ENCODE peak calls at places on chromosomes 5 and 9, in four cellular contexts. P is WERI-Rb-1, M is GM12878, L is fibroblast of lung. S is an unnamed sample. For H3K36me3, the result is how much of the 10 kb centered on the place peaks cover.

GRCh38 chr9:80175286-80175906 is 603.6 kb downstream of the TLE4 start:
- DNase-seq in P (peak), L (peak), M (no peak), S (no peak)

GRCh38 chr9:98333703-98334582 is 78.5 kb upstream of the TBC1D2 start:
- DNase-seq in M (no peak), L (peak), P (no peak), S (no peak)

GRCh38 chr5:116045821-116046220 is 13.5 kb downstream of the ARL14EPL start:
- DNase-seq in M (no peak), L (peak), P (no peak), S (no peak)

GRCh38 chr9:98306384-98307145 is 51.1 kb upstream of the TBC1D2 start:
- DNase-seq in M (no peak), L (no peak), P (peak), S (no peak)

GRCh38 chr5:140151068-140151718 is 23.8 kb upstream of the CYSTM1 start:
- DNase-seq in M (no peak), L (no peak), P (no peak), S (no peak)

GRCh38 chr5:73515232-73515631 is 17.0 kb downstream of the BTF3 start:
- DNase-seq in L (no peak), P (no peak), M (no peak), S (no peak)

GRCh38 chr5:123511290-123511647 is 708 bp upstream of the CSNK1G3 start:
- DNase-seq in L (peak), M (no peak), P (no peak), S (no peak)

GRCh38 chr5:53008751-53009150 is 19.6 kb downstream of the ITGA2 start:
- DNase-seq in M (no peak), L (peak), P (no peak), S (peak)

GRCh38 chr9:17532461-17532860 is 46.4 kb upstream of the SH3GL2 start:
- DNase-seq in L (no peak), P (no peak), M (no peak), S (no peak)

GRCh38 chr9:130473521-130473920 is 28.8 kb downstream of the ASS1 start:
- DNase-seq in P (no peak), M (no peak), L (no peak), S (no peak)

DNA sequence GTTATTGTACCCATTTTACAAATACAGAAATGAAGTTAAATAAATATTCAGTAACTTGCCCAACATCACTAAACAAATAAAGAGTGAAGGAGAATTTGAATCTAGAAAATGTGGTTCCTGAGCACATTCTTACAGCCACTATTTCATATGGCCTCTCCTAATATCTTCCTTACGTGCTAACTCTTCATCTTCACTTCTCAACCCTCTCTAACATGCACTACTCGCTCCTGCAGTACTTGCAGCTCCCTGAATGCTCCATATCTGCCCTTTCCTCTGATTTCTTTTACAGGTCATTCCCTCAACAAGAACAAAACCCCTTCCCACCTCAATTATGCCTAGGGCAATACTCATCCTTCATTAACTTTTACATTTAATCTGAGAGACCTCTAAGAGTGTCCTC is 711.5 kb downstream of the CETN3 start:
- DNase-seq in M (no peak), L (no peak), P (no peak), S (no peak)
- H3K4me3 ChIP-seq in M (no peak), L (no peak), P (no peak), S (no peak)

GRCh38 chr9:137110911-137111787 is 3.4 kb downstream of the DPP7 start:
- DNase-seq in M (no peak), P (no peak), L (no peak), S (no peak)
- H3K36me3 ChIP-seq in M (under half), P (under half), L (under half), S (under half)

DNA sequence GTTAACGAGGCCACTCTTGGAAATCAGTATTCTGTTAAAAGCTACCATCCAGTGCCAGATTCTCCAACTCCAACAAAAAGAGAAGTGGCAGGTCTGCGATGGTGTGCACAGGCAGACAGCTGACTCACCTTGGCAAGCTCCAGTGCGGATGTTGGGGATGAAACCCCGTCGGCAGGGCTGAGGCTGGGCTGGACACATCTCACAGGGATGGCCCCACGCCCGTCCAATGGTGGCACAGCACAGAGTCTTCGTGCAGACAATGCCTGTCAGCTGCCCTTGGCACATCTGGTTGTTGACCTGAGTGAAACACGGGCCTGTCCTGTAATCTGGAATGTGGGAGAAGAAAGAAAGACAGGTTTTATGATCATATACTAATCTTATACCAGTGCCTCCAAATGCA is 73.4 kb downstream of the FBN2 start:
- DNase-seq in L (peak), P (no peak), M (no peak), S (no peak)
- TF ChIP-seq CTCF in L (no peak), P (no peak), M (no peak), S (no peak)

DNA sequence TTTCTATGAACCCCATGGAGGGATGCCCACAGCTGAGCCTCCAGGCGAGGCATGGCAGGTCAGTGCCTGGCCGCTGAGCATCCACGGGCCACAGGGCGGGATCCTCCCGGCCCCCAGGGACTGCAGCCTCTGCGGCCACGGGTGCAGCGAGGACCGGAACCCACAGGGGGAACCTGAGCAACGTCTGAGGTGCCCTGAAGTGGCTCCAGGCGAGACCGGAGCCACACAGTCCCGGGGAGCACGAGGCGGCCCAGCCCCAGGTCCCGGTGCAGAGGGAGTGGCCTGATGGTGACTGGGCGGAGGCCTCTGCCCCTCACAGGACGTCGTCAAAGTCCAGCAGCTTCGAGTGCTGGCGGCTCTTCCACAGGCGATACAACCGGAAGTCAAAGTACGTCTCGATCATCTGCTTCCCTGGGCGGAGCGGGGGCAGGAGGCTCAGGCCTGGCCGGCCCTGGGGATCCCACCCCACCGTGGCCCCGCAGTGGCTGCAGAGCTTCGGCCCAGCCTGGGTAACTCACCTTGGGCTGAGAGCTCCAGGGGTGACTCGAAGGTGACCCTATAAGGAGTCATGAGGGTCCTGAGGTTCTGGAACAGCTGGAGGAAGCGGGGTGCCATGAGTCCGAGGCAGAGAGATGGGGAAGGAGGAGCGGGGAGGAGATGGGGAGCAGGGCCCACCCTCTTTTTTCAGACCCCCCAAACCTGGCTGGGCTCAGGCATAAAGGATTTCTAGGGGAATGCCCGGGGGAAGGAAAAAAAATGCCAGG is 8.1 kb upstream of the ENTPD8 start:
- DNase-seq in M (no peak), P (no peak), L (no peak), S (peak)
- H3K4me3 ChIP-seq in M (no peak), P (no peak), L (no peak), S (no peak)

GRCh38 chr9:134815435-134816214 is 65.0 kb upstream of the FCN2 start:
- DNase-seq in P (no peak), M (no peak), L (no peak), S (no peak)

GRCh38 chr9:134816264-134816663 is 64.3 kb upstream of the FCN2 start:
- DNase-seq in M (no peak), L (no peak), P (no peak), S (no peak)

GRCh38 chr9:134818591-134818990 is 62.0 kb upstream of the FCN2 start:
- DNase-seq in M (no peak), P (no peak), L (no peak), S (no peak)

GRCh38 chr9:134820901-134821300 is 59.7 kb upstream of the FCN2 start:
- DNase-seq in L (no peak), P (no peak), M (no peak), S (no peak)

DNA sequence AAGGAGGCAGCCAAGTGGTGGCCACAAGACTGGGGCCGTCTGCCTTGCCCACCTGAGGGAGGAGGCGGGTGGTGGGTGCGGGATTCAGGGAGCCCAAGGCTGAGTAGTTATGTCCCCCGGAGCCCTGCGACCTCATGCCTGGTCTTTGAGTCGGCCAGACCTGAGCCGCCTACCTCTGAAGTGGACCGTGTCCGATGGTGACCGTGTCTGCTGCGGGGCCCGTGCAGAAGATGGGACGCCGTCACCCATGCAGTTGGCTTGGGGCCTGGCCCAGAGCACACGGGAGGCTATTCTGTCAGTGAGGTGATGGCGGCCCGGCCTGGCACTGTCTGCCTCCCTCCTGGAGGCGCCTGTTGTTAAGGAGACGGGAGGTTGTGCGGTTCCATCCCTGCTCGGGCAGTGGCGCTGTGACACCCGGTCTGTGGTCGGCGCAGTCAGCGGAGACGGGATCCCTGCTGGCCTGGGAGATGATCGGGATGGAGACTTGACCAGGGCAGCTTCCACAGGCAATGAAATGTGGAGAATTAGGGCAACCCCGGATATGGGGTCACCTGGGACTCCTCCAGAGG is 62.5 kb upstream of the FCN2 start:
- DNase-seq in P (no peak), M (no peak), L (no peak), S (no peak)
- H3K36me3 ChIP-seq in P (half or more), M (under half), L (half or more), S (under half)

GRCh38 chr5:159480849-159481248 is 150.6 kb upstream of the IL12B start:
- DNase-seq in M (no peak), L (no peak), P (no peak), S (no peak)
- TF ChIP-seq CTCF in M (no peak), L (no peak), P (no peak), S (no peak)

GRCh38 chr9:37574996-37575395 is 1.2 kb downstream of the FBXO10 start:
- DNase-seq in P (peak), L (peak), M (no peak), S (no peak)
- H3K4me3 ChIP-seq in P (peak), L (peak), M (peak), S (peak)

DNA sequence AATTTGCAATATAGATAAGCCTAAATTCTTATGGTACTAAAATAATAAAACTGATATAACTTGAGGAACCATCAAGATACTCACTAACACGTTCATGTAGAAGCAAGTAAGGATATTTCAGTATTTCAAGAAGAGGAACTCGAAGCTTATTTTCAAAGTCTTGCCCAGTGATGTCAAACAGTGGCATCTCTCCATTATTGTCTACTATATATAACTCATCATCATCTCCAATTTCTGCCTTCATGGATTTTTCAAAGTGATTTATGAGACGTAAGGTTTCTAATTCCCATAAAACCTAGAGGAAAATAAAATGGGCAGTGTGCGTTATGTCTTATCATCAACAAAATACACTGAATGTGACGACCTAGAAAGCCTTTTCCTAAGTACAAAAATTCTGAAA is 8.6 kb downstream of the SETX start:
- DNase-seq in P (no peak), M (no peak), L (no peak), S (no peak)
- H3K36me3 ChIP-seq in P (half or more), M (under half), L (under half), S (under half)

DNA sequence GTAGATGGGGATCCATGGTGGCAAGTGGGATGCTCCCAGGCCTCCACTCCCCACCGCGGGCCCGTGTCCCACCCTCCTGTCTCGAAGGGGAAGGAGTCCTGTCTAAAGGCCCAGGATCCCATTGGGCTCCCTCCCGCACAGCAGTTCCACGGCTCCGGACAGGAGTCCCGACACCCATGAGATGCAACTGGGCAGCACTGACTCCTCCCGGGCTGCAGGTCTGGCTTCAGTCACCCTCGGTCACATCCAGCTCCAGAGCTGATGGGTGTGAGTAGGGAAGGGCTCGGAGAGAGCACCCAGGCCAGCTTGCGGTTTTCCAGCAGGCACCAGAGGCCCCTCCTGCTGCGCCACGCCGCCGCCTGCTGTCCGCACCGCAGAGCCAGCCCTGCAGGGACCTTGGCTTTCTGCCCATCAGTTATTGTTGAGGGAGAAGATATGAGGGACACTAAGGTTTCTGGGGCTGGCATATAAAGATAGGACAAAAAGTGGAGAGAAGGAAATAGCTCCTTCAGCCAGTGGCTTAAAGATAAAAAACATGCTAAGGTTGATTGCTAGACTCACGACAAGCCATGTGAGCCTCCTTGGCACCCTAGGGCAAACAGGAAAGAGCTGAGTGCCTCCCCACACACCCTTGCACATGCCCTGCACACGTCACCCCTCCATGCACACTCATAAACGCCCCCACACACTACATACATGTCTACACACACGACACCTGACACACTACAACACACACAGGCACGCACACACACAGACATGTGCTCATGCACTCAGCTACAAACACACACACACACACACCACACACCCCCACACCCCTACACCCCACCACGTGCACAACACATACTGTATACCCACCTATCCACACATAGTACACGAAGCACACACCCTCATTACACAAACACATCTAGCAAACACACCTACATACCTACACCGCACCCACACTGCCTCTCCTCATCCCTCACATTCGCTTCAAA is 79.0 kb downstream of the AK8 start:
- DNase-seq in L (no peak), P (peak), M (no peak), S (no peak)
- TF ChIP-seq CTCF in L (no peak), P (peak), M (no peak), S (peak)

DNA sequence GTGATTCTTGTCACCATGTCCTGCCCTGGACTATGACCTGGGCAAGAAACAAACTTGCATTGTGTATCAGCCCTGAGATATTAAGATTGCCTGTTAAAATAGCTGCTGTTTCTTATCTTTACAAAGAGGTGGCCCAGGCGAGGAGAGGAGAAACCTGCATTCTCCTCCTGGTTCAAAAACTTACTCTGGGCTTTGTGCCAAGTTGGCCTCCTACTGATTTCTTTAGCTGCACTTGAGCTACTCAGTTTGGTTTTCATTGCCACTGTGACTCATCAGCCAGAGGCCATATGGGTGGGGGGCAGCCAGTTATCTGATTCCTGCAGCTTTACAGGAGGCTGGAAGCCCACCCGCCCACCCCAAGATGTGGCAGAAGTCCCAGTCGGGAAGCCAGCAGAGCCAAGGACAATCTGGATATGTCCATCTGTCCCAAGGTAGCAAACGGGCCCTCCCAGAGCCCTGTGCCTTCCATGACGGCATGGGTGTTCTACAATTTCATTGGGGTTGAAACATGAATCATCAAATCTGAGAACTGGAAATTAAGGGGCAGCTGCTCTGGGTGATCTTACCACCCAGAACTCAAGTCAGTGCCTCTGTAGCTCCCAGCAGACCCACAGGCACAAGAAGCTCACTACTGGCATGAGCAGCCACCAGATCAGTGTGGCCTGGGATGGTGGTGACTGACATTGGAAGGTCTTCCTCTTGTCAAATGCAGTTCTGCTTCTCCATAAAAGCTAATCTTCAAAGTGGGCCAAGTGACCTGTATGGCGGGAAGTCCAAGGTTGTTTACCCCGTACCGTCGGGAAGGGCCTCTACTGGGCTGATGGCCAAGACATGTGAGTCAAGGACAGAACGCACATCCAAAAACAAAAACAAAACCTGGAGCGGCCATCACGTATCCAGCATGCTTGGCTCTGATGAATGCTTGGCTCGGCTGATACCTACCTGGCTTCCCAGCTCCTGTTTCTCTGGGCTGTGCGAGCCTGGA is 15.5 kb downstream of the FCN2 start:
- DNase-seq in M (no peak), L (peak), P (no peak), S (no peak)
- H3K4me3 ChIP-seq in M (no peak), L (no peak), P (no peak), S (no peak)